ENCODE peak calls at places on chromosomes 6 and 20, in five cellular contexts. One of them, this sample, is unnamed.

GRCh38 chr6:44446626-44447297 is 59.3 kb downstream of the CDC5L start:
- DNase-seq in ACHN: peak
- DNase-seq in SJSA1: no peak
- DNase-seq in aorta: no peak
- DNase-seq in LoVo: no peak
- DNase-seq in this sample: no peak

GRCh38 chr6:39137235-39137634 is 22.2 kb upstream of the SAYSD1 start:
- DNase-seq in SJSA1: no peak
- DNase-seq in aorta: no peak
- DNase-seq in ACHN: peak
- DNase-seq in LoVo: peak
- DNase-seq in this sample: peak

GRCh38 chr20:50146732-50147662 is 6.5 kb downstream of the PEDS1 start:
- DNase-seq in SJSA1: peak
- DNase-seq in aorta: no peak
- DNase-seq in LoVo: no peak
- DNase-seq in ACHN: no peak
- DNase-seq in this sample: no peak

GRCh38 chr6:131574686-131575085 is 1.7 kb downstream of the ARG1 start:
- DNase-seq in ACHN: no peak
- DNase-seq in aorta: no peak
- DNase-seq in SJSA1: no peak
- DNase-seq in LoVo: no peak
- DNase-seq in this sample: no peak

GRCh38 chr6:144847906-144848305 is 562.8 kb downstream of the UTRN start:
- DNase-seq in ACHN: no peak
- DNase-seq in SJSA1: no peak
- DNase-seq in aorta: no peak
- DNase-seq in LoVo: no peak
- DNase-seq in this sample: no peak

GRCh38 chr20:21505810-21506530 is 7.9 kb downstream of the NKX2-2 start:
- DNase-seq in SJSA1: no peak
- DNase-seq in LoVo: peak
- DNase-seq in ACHN: peak
- DNase-seq in aorta: peak
- DNase-seq in this sample: peak

GRCh38 chr6:135830452-135830851 is 21.0 kb upstream of the PDE7B start:
- DNase-seq in ACHN: no peak
- DNase-seq in LoVo: no peak
- DNase-seq in SJSA1: no peak
- DNase-seq in aorta: no peak
- DNase-seq in this sample: no peak

GRCh38 chr6:12449447-12449846 is 159.3 kb downstream of the EDN1 start:
- DNase-seq in ACHN: no peak
- DNase-seq in LoVo: no peak
- DNase-seq in aorta: no peak
- DNase-seq in SJSA1: no peak
- DNase-seq in this sample: no peak

GRCh38 chr6:25424303-25424702 is 145.1 kb downstream of the CARMIL1 start:
- DNase-seq in SJSA1: no peak
- DNase-seq in ACHN: no peak
- DNase-seq in aorta: no peak
- DNase-seq in LoVo: no peak
- DNase-seq in this sample: no peak

GRCh38 chr6:11179978-11180303 is 52.5 kb downstream of the NEDD9 start:
- DNase-seq in LoVo: no peak
- DNase-seq in ACHN: no peak
- DNase-seq in aorta: no peak
- DNase-seq in SJSA1: no peak
- DNase-seq in this sample: no peak

This sample was measured in RPMI8226.